ENCODE peak calls at places on chromosomes 13 and 19, in nine cellular contexts. G is lower leg skin, K is body of pancreas, X is stomach, C is transverse colon, F is IMR-90, I is gastrocnemius medialis, L is spleen, P is HCT116. W is an unnamed sample.

GRCh38 chr13:113114511-113115362 is 7.9 kb upstream of the F10 start:
- DNase-seq in G (no peak), K (no peak), X (peak; percentile 20), C (peak; percentile 5), F (no peak), I (no peak), L (peak; percentile 59), P (no peak), W (no peak)

GRCh38 chr13:43363156-43363918 is 340.0 kb downstream of the DNAJC15 start:
- DNase-seq in G (no peak), K (no peak), X (no peak), C (no peak), F (peak; percentile 40), I (no peak), L (no peak), P (no peak), W (no peak)

GRCh38 chr13:32048816-32049215 is 17.2 kb downstream of the FRY start:
- DNase-seq in G (no peak), K (no peak), X (no peak), C (no peak), F (no peak), I (peak; percentile 18), L (no peak), P (no peak), W (no peak)

GRCh38 chr13:22423261-22423660 is 752.4 kb downstream of the FGF9 start:
- DNase-seq in G (no peak), K (no peak), X (no peak), C (no peak), F (no peak), I (no peak), L (no peak), P (no peak), W (no peak)

GRCh38 chr13:80338781-80339577 is 1.9 kb downstream of the SPRY2 start:
- DNase-seq in G (peak; percentile 66), K (peak; percentile 78), X (peak; percentile 61), C (peak; percentile 60), F (peak; percentile 88), I (peak; percentile 65), L (peak; percentile 89), P (no peak), W (peak; percentile 93)

GRCh38 chr19:35534803-35535480 is 1.7 kb downstream of the GAPDHS start:
- DNase-seq in G (no peak), K (no peak), X (no peak), C (no peak), F (no peak), I (no peak), L (no peak), P (no peak), W (no peak)

GRCh38 chr13:53048880-53049279 is 20.3 kb downstream of the OLFM4 start:
- DNase-seq in G (no peak), K (no peak), X (no peak), C (no peak), F (no peak), I (no peak), L (no peak), P (no peak), W (no peak)

GRCh38 chr13:23087884-23088283 is 92.9 kb upstream of the SGCG start:
- DNase-seq in G (no peak), K (peak; percentile 41), X (no peak), C (no peak), F (peak; percentile 20), I (no peak), L (no peak), P (peak; percentile 35), W (no peak)

GRCh38 chr13:99393791-99394735 is 86.9 kb upstream of the GPR183 start:
- DNase-seq in G (no peak), K (no peak), X (no peak), C (no peak), F (no peak), I (no peak), L (no peak), P (no peak), W (no peak)

GRCh38 chr13:112077729-112078128 is 10.8 kb downstream of the SOX1 start:
- DNase-seq in G (no peak), K (no peak), X (no peak), C (no peak), F (no peak), I (no peak), L (no peak), P (no peak), W (peak; percentile 22)

GRCh38 chr13:25217023-25217909 is 45.2 kb upstream of the AMER2 start:
- DNase-seq in G (no peak), K (no peak), X (no peak), C (no peak), F (peak; percentile 70), I (no peak), L (no peak), P (no peak), W (no peak)

GRCh38 chr13:40786568-40786996 is 2.8 kb upstream of the SLC25A15 start:
- DNase-seq in G (no peak), K (no peak), X (no peak), C (no peak), F (peak; percentile 61), I (no peak), L (no peak), P (no peak), W (no peak)

GRCh38 chr19:17846146-17846545 is 1.6 kb downstream of the JAK3 start:
- DNase-seq in G (no peak), K (no peak), X (no peak), C (peak; percentile 23), F (no peak), I (no peak), L (peak; percentile 74), P (no peak), W (no peak)

GRCh38 chr13:30673669-30674521 is 56.2 kb downstream of the USPL1 start:
- DNase-seq in G (peak; percentile 79), K (peak; percentile 94), X (peak; percentile 91), C (peak; percentile 93), F (peak; percentile 89), I (peak; percentile 61), L (peak; percentile 99), P (peak; percentile 59), W (no peak)

GRCh38 chr13:73879346-73880020 is 254.7 kb downstream of the KLF12 start:
- DNase-seq in G (no peak), K (no peak), X (no peak), C (no peak), F (peak; percentile 16), I (no peak), L (no peak), P (no peak), W (no peak)

GRCh38 chr19:19342086-19343015 is 21.7 kb downstream of the MAU2 start:
- DNase-seq in G (no peak), K (peak; percentile 81), X (peak; percentile 76), C (peak; percentile 65), F (peak; percentile 46), I (no peak), L (no peak), P (peak; percentile 26), W (no peak)

GRCh38 chr19:45542234-45542668 is 35.0 kb downstream of the VASP start:
- DNase-seq in G (no peak), K (no peak), X (no peak), C (no peak), F (no peak), I (no peak), L (no peak), P (no peak), W (no peak)

GRCh38 chr19:45547965-45548609 is 36.5 kb downstream of the OPA3 start:
- DNase-seq in G (peak; percentile 73), K (no peak), X (no peak), C (peak; percentile 85), F (peak; percentile 18), I (no peak), L (no peak), P (peak; percentile 86), W (no peak)

GRCh38 chr19:45547211-45547770 is 37.3 kb downstream of the OPA3 start:
- DNase-seq in G (no peak), K (no peak), X (no peak), C (no peak), F (no peak), I (no peak), L (no peak), P (no peak), W (no peak)
- TF ChIP-seq POLR2A in G (no peak), K (no peak), X (no peak), C (no peak), F (no peak), I (no peak), L (no peak), P (no peak), W (no peak)

DNA sequence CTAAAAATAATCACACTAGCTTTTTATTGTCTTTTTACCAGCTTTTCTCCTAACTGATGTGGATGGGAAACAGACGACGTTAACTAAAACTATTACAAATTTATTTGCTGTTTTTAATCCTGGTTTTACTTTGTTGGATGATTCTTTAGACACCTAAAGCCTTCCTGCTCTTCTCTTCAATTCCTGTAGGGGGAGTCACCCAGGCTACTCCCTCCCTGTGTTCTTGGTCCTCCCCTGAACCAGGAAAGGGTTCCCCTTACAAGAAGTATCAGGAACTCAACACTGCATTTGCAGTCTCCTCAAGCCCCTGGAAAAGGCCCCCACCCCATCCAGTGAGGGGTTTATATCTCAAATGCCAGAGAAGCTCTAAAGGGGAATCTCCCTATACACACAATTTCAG is 206.1 kb downstream of the SUCLA2 start:
- DNase-seq in G (no peak), K (no peak), X (no peak), C (no peak), F (peak; percentile 2), I (no peak), L (no peak), P (peak; percentile 18), W (no peak)
- TF ChIP-seq CTCF in G (no peak), K (no peak), X (no peak), C (peak; percentile 14), F (peak; percentile 26), I (no peak), L (no peak), P (peak; percentile 68), W (no peak)

GRCh38 chr19:4134351-4134750 is 10.4 kb upstream of the MAP2K2 start:
- DNase-seq in G (no peak), K (no peak), X (no peak), C (no peak), F (no peak), I (no peak), L (no peak), P (no peak), W (no peak)

GRCh38 chr19:4139614-4140236 is 13.7 kb upstream of the CREB3L3 start:
- DNase-seq in G (peak; percentile 69), K (peak; percentile 80), X (peak; percentile 91), C (peak; percentile 94), F (peak; percentile 31), I (peak; percentile 37), L (peak; percentile 96), P (peak; percentile 71), W (no peak)

GRCh38 chr19:4138445-4138844 is 14.5 kb upstream of the MAP2K2 start:
- DNase-seq in G (no peak), K (no peak), X (no peak), C (no peak), F (no peak), I (no peak), L (no peak), P (no peak), W (no peak)

GRCh38 chr19:4140237-4140711 is 13.2 kb upstream of the CREB3L3 start:
- DNase-seq in G (no peak), K (peak; percentile 50), X (no peak), C (peak; percentile 56), F (peak; percentile 72), I (no peak), L (peak; percentile 77), P (peak; percentile 79), W (no peak)

GRCh38 chr19:4136680-4137088 is 12.8 kb upstream of the MAP2K2 start:
- DNase-seq in G (no peak), K (no peak), X (no peak), C (peak; percentile 56), F (no peak), I (no peak), L (no peak), P (no peak), W (no peak)
- TF ChIP-seq POLR2A in G (no peak), K (no peak), X (no peak), C (no peak), F (no peak), I (no peak), L (no peak), P (no peak), W (no peak)

GRCh38 chr13:101211261-101211660 is 205.0 kb downstream of the NALCN start:
- DNase-seq in G (no peak), K (no peak), X (no peak), C (no peak), F (peak; percentile 72), I (no peak), L (no peak), P (no peak), W (no peak)
- TF ChIP-seq CTCF in G (no peak), K (no peak), X (no peak), C (no peak), F (no peak), I (no peak), L (no peak), P (no peak), W (no peak)

W was measured in vagina.